ENCODE peak calls at places on chromosomes 6 and 20, in eight cellular contexts. One of them, this sample, is unnamed.

GRCh38 chr6:97669191-97669651 is 386.2 kb upstream of the MMS22L start:
- DNase-seq in anterior cingulate cortex: peak; percentile 17
- DNase-seq in ELR: peak; percentile 29
- DNase-seq in NCI-H2107: no peak
- DNase-seq in left cardiac atrium: peak; percentile 43
- DNase-seq in SHP77: peak; percentile 30
- DNase-seq in M059J: peak; percentile 28
- DNase-seq in COR-L47: no peak
- DNase-seq in this sample: peak; percentile 13

GRCh38 chr6:121086876-121087275 is 247.4 kb downstream of the TBC1D32 start:
- DNase-seq in ELR: no peak
- DNase-seq in anterior cingulate cortex: no peak
- DNase-seq in M059J: no peak
- DNase-seq in left cardiac atrium: no peak
- DNase-seq in NCI-H2107: no peak
- DNase-seq in COR-L47: no peak
- DNase-seq in SHP77: no peak
- DNase-seq in this sample: peak; percentile 68

GRCh38 chr6:133241901-133242760 is 974 bp downstream of the EYA4 start:
- DNase-seq in M059J: no peak
- DNase-seq in COR-L47: no peak
- DNase-seq in ELR: peak; percentile 38
- DNase-seq in SHP77: no peak
- DNase-seq in left cardiac atrium: peak; percentile 22
- DNase-seq in NCI-H2107: peak; percentile 43
- DNase-seq in anterior cingulate cortex: peak; percentile 6
- DNase-seq in this sample: no peak

GRCh38 chr6:1542335-1542734 is 67.4 kb upstream of the FOXC1 start:
- DNase-seq in NCI-H2107: no peak
- DNase-seq in anterior cingulate cortex: no peak
- DNase-seq in left cardiac atrium: no peak
- DNase-seq in ELR: no peak
- DNase-seq in M059J: no peak
- DNase-seq in COR-L47: no peak
- DNase-seq in SHP77: no peak
- DNase-seq in this sample: no peak

GRCh38 chr6:89689732-89690131 is 51.2 kb upstream of the LYRM2 start:
- DNase-seq in anterior cingulate cortex: no peak
- DNase-seq in ELR: no peak
- DNase-seq in SHP77: no peak
- DNase-seq in left cardiac atrium: no peak
- DNase-seq in NCI-H2107: peak; percentile 36
- DNase-seq in COR-L47: peak; percentile 26
- DNase-seq in M059J: no peak
- DNase-seq in this sample: no peak

GRCh38 chr6:56297022-56297995 is 49.9 kb upstream of the COL21A1 start:
- DNase-seq in ELR: peak; percentile 53
- DNase-seq in COR-L47: no peak
- DNase-seq in left cardiac atrium: no peak
- DNase-seq in M059J: peak; percentile 79
- DNase-seq in SHP77: no peak
- DNase-seq in NCI-H2107: no peak
- DNase-seq in anterior cingulate cortex: no peak
- DNase-seq in this sample: no peak

GRCh38 chr6:161353208-161353613 is 79.3 kb upstream of the AGPAT4 start:
- DNase-seq in anterior cingulate cortex: no peak
- DNase-seq in ELR: peak; percentile 24
- DNase-seq in M059J: peak; percentile 32
- DNase-seq in left cardiac atrium: no peak
- DNase-seq in COR-L47: peak; percentile 6
- DNase-seq in NCI-H2107: no peak
- DNase-seq in SHP77: peak; percentile 49
- DNase-seq in this sample: peak; percentile 40

GRCh38 chr20:51800769-51801219 is 1.5 kb downstream of the SALL4 start:
- DNase-seq in COR-L47: no peak
- DNase-seq in left cardiac atrium: no peak
- DNase-seq in SHP77: no peak
- DNase-seq in NCI-H2107: no peak
- DNase-seq in anterior cingulate cortex: no peak
- DNase-seq in M059J: peak; percentile 46
- DNase-seq in ELR: peak; percentile 34
- DNase-seq in this sample: no peak

GRCh38 chr6:33205172-33206026 is 944 bp downstream of the HSD17B8 start:
- DNase-seq in left cardiac atrium: no peak
- DNase-seq in SHP77: no peak
- DNase-seq in ELR: peak; percentile 95
- DNase-seq in M059J: peak; percentile 99
- DNase-seq in anterior cingulate cortex: no peak
- DNase-seq in COR-L47: no peak
- DNase-seq in NCI-H2107: no peak
- DNase-seq in this sample: peak; percentile 73

GRCh38 chr6:92354270-92354831 is 1065.0 kb downstream of the EPHA7 start:
- DNase-seq in anterior cingulate cortex: no peak
- DNase-seq in ELR: no peak
- DNase-seq in left cardiac atrium: no peak
- DNase-seq in SHP77: no peak
- DNase-seq in M059J: no peak
- DNase-seq in NCI-H2107: no peak
- DNase-seq in COR-L47: no peak
- DNase-seq in this sample: peak; percentile 4

GRCh38 chr20:62831854-62832211 is 15.0 kb downstream of the COL9A3 start:
- DNase-seq in M059J: no peak
- DNase-seq in anterior cingulate cortex: no peak
- DNase-seq in ELR: no peak
- DNase-seq in SHP77: no peak
- DNase-seq in NCI-H2107: no peak
- DNase-seq in COR-L47: no peak
- DNase-seq in left cardiac atrium: no peak
- DNase-seq in this sample: no peak

GRCh38 chr6:24924956-24925355 is 10.8 kb downstream of the RIPOR2 start:
- DNase-seq in NCI-H2107: no peak
- DNase-seq in ELR: no peak
- DNase-seq in M059J: peak; percentile 51
- DNase-seq in anterior cingulate cortex: no peak
- DNase-seq in COR-L47: no peak
- DNase-seq in left cardiac atrium: no peak
- DNase-seq in SHP77: no peak
- DNase-seq in this sample: no peak

GRCh38 chr6:3380344-3381232 is 76.3 kb downstream of the SLC22A23 start:
- DNase-seq in anterior cingulate cortex: peak; percentile 11
- DNase-seq in SHP77: no peak
- DNase-seq in M059J: no peak
- DNase-seq in left cardiac atrium: no peak
- DNase-seq in NCI-H2107: no peak
- DNase-seq in ELR: no peak
- DNase-seq in COR-L47: peak; percentile 39
- DNase-seq in this sample: no peak

GRCh38 chr6:166351715-166352285 is 9.5 kb upstream of the SFT2D1 start:
- DNase-seq in M059J: peak; percentile 6
- DNase-seq in NCI-H2107: no peak
- DNase-seq in ELR: peak; percentile 20
- DNase-seq in COR-L47: peak; percentile 62
- DNase-seq in SHP77: peak; percentile 3
- DNase-seq in left cardiac atrium: no peak
- DNase-seq in anterior cingulate cortex: no peak
- DNase-seq in this sample: peak; percentile 18

GRCh38 chr6:14458669-14459266 is 341.2 kb downstream of the CD83 start:
- DNase-seq in left cardiac atrium: no peak
- DNase-seq in ELR: peak; percentile 81
- DNase-seq in anterior cingulate cortex: no peak
- DNase-seq in M059J: peak; percentile 91
- DNase-seq in NCI-H2107: no peak
- DNase-seq in COR-L47: no peak
- DNase-seq in SHP77: no peak
- DNase-seq in this sample: peak; percentile 77

GRCh38 chr6:133568970-133569889 is 319.7 kb upstream of the TCF21 start:
- DNase-seq in NCI-H2107: peak; percentile 43
- DNase-seq in M059J: peak; percentile 94
- DNase-seq in SHP77: peak; percentile 84
- DNase-seq in left cardiac atrium: peak; percentile 33
- DNase-seq in COR-L47: peak; percentile 25
- DNase-seq in ELR: peak; percentile 97
- DNase-seq in anterior cingulate cortex: no peak
- DNase-seq in this sample: peak; percentile 73

GRCh38 chr6:30990422-30991086 is 7.0 kb downstream of the MUC21 start:
- DNase-seq in left cardiac atrium: no peak
- DNase-seq in NCI-H2107: no peak
- DNase-seq in COR-L47: no peak
- DNase-seq in SHP77: no peak
- DNase-seq in M059J: peak; percentile 72
- DNase-seq in ELR: peak; percentile 13
- DNase-seq in anterior cingulate cortex: no peak
- DNase-seq in this sample: no peak

GRCh38 chr6:14661188-14661587 is 543.6 kb downstream of the CD83 start:
- DNase-seq in left cardiac atrium: no peak
- DNase-seq in SHP77: no peak
- DNase-seq in NCI-H2107: no peak
- DNase-seq in M059J: peak; percentile 60
- DNase-seq in ELR: peak; percentile 59
- DNase-seq in COR-L47: no peak
- DNase-seq in anterior cingulate cortex: no peak
- DNase-seq in this sample: no peak

GRCh38 chr20:6708010-6708409 is 59.5 kb upstream of the BMP2 start:
- DNase-seq in COR-L47: no peak
- DNase-seq in left cardiac atrium: peak; percentile 76
- DNase-seq in M059J: peak; percentile 80
- DNase-seq in ELR: no peak
- DNase-seq in SHP77: no peak
- DNase-seq in anterior cingulate cortex: no peak
- DNase-seq in NCI-H2107: no peak
- DNase-seq in this sample: peak; percentile 40

GRCh38 chr20:916825-917224 is 691 bp upstream of the ANGPT4 start:
- DNase-seq in COR-L47: no peak
- DNase-seq in ELR: no peak
- DNase-seq in anterior cingulate cortex: no peak
- DNase-seq in SHP77: no peak
- DNase-seq in left cardiac atrium: no peak
- DNase-seq in M059J: peak; percentile 10
- DNase-seq in NCI-H2107: no peak
- DNase-seq in this sample: no peak

GRCh38 chr6:109671721-109672120 is 19.3 kb downstream of the AK9 start:
- DNase-seq in NCI-H2107: no peak
- DNase-seq in COR-L47: no peak
- DNase-seq in left cardiac atrium: no peak
- DNase-seq in M059J: peak; percentile 60
- DNase-seq in SHP77: no peak
- DNase-seq in anterior cingulate cortex: no peak
- DNase-seq in ELR: peak; percentile 64
- DNase-seq in this sample: peak; percentile 58

GRCh38 chr6:108608453-108609275 is 47.9 kb downstream of the FOXO3 start:
- DNase-seq in left cardiac atrium: no peak
- DNase-seq in M059J: peak; percentile 80
- DNase-seq in SHP77: no peak
- DNase-seq in ELR: no peak
- DNase-seq in anterior cingulate cortex: no peak
- DNase-seq in NCI-H2107: no peak
- DNase-seq in COR-L47: no peak
- DNase-seq in this sample: peak; percentile 67

GRCh38 chr6:6856538-6857523 is 250.9 kb upstream of the RREB1 start:
- DNase-seq in ELR: peak; percentile 31
- DNase-seq in M059J: peak; percentile 53
- DNase-seq in anterior cingulate cortex: peak; percentile 11
- DNase-seq in NCI-H2107: no peak
- DNase-seq in left cardiac atrium: peak; percentile 66
- DNase-seq in SHP77: peak; percentile 27
- DNase-seq in COR-L47: no peak
- DNase-seq in this sample: peak; percentile 22

GRCh38 chr20:63224272-63225081 is 8.5 kb upstream of the YTHDF1 start:
- DNase-seq in left cardiac atrium: peak; percentile 49
- DNase-seq in SHP77: peak; percentile 90
- DNase-seq in M059J: peak; percentile 87
- DNase-seq in COR-L47: peak; percentile 77
- DNase-seq in NCI-H2107: no peak
- DNase-seq in anterior cingulate cortex: no peak
- DNase-seq in ELR: peak; percentile 65
- DNase-seq in this sample: peak; percentile 60

GRCh38 chr6:132511159-132511835 is 1.6 kb downstream of the STX7 start:
- DNase-seq in anterior cingulate cortex: no peak
- DNase-seq in ELR: peak; percentile 32
- DNase-seq in left cardiac atrium: no peak
- DNase-seq in COR-L47: no peak
- DNase-seq in SHP77: no peak
- DNase-seq in NCI-H2107: no peak
- DNase-seq in M059J: no peak
- DNase-seq in this sample: peak; percentile 77

GRCh38 chr20:36399147-36399968 is 93.2 kb downstream of the DLGAP4 start:
- DNase-seq in NCI-H2107: no peak
- DNase-seq in ELR: peak; percentile 76
- DNase-seq in COR-L47: peak; percentile 14
- DNase-seq in anterior cingulate cortex: no peak
- DNase-seq in left cardiac atrium: no peak
- DNase-seq in M059J: peak; percentile 69
- DNase-seq in SHP77: peak; percentile 76
- DNase-seq in this sample: peak; percentile 48

GRCh38 chr6:21728141-21728540 is 134.6 kb downstream of the SOX4 start:
- DNase-seq in COR-L47: no peak
- DNase-seq in NCI-H2107: no peak
- DNase-seq in SHP77: no peak
- DNase-seq in M059J: no peak
- DNase-seq in anterior cingulate cortex: no peak
- DNase-seq in ELR: no peak
- DNase-seq in left cardiac atrium: no peak
- DNase-seq in this sample: no peak

GRCh38 chr20:62837790-62838458 is 21.1 kb downstream of the COL9A3 start:
- DNase-seq in M059J: peak; percentile 46
- DNase-seq in ELR: no peak
- DNase-seq in NCI-H2107: peak; percentile 76
- DNase-seq in COR-L47: peak; percentile 35
- DNase-seq in left cardiac atrium: no peak
- DNase-seq in anterior cingulate cortex: no peak
- DNase-seq in SHP77: peak; percentile 90
- DNase-seq in this sample: peak; percentile 88

GRCh38 chr6:43772571-43773049 is 2.6 kb downstream of the VEGFA start:
- DNase-seq in ELR: peak; percentile 37
- DNase-seq in SHP77: peak; percentile 34
- DNase-seq in left cardiac atrium: peak; percentile 49
- DNase-seq in anterior cingulate cortex: no peak
- DNase-seq in M059J: no peak
- DNase-seq in NCI-H2107: no peak
- DNase-seq in COR-L47: no peak
- DNase-seq in this sample: no peak

GRCh38 chr20:20611165-20611564 is 101.3 kb downstream of the RALGAPA2 start:
- DNase-seq in ELR: no peak
- DNase-seq in SHP77: no peak
- DNase-seq in NCI-H2107: no peak
- DNase-seq in COR-L47: peak; percentile 9
- DNase-seq in left cardiac atrium: no peak
- DNase-seq in anterior cingulate cortex: no peak
- DNase-seq in M059J: no peak
- DNase-seq in this sample: no peak

GRCh38 chr6:164154588-164154987 is 740.1 kb downstream of the QKI start:
- DNase-seq in M059J: no peak
- DNase-seq in COR-L47: no peak
- DNase-seq in left cardiac atrium: no peak
- DNase-seq in NCI-H2107: no peak
- DNase-seq in ELR: no peak
- DNase-seq in SHP77: no peak
- DNase-seq in anterior cingulate cortex: no peak
- DNase-seq in this sample: no peak

This sample was measured in amniotic epithelial cell.